ENCODE peak calls at places on chromosome 6, in ten cellular contexts. One of them, this sample, is unnamed.

GRCh38 chr6:138109042-138109997 is 2.1 kb upstream of the PERP start:
- DNase-seq in suprapubic skin: peak
- DNase-seq in fibroblast of lung: peak
- DNase-seq in neural progenitor cell: peak
- DNase-seq in hepatocyte: peak
- DNase-seq in Peyer's patch: peak
- DNase-seq in astrocyte of the spinal cord: peak
- DNase-seq in lower leg skin: peak
- DNase-seq in PC-3: peak
- DNase-seq in esophagus squamous epithelium: no peak
- DNase-seq in this sample: peak

GRCh38 chr6:1124885-1125284 is 187.0 kb upstream of the FOXQ1 start:
- DNase-seq in astrocyte of the spinal cord: no peak
- DNase-seq in hepatocyte: peak
- DNase-seq in fibroblast of lung: no peak
- DNase-seq in lower leg skin: no peak
- DNase-seq in suprapubic skin: no peak
- DNase-seq in esophagus squamous epithelium: no peak
- DNase-seq in Peyer's patch: no peak
- DNase-seq in PC-3: no peak
- DNase-seq in neural progenitor cell: no peak
- DNase-seq in this sample: no peak

GRCh38 chr6:5736016-5736738 is 270.5 kb downstream of the NRN1 start:
- DNase-seq in suprapubic skin: no peak
- DNase-seq in Peyer's patch: no peak
- DNase-seq in fibroblast of lung: no peak
- DNase-seq in lower leg skin: no peak
- DNase-seq in PC-3: no peak
- DNase-seq in astrocyte of the spinal cord: no peak
- DNase-seq in hepatocyte: no peak
- DNase-seq in neural progenitor cell: no peak
- DNase-seq in esophagus squamous epithelium: no peak
- DNase-seq in this sample: no peak

GRCh38 chr6:156617376-156617775 is 159.8 kb upstream of the ARID1B start:
- DNase-seq in astrocyte of the spinal cord: no peak
- DNase-seq in lower leg skin: no peak
- DNase-seq in fibroblast of lung: peak
- DNase-seq in suprapubic skin: no peak
- DNase-seq in esophagus squamous epithelium: no peak
- DNase-seq in neural progenitor cell: no peak
- DNase-seq in hepatocyte: peak
- DNase-seq in Peyer's patch: no peak
- DNase-seq in PC-3: no peak
- DNase-seq in this sample: no peak

GRCh38 chr6:100353276-100354015 is 111.3 kb downstream of the SIM1 start:
- DNase-seq in Peyer's patch: no peak
- DNase-seq in PC-3: peak
- DNase-seq in hepatocyte: no peak
- DNase-seq in suprapubic skin: no peak
- DNase-seq in fibroblast of lung: no peak
- DNase-seq in esophagus squamous epithelium: no peak
- DNase-seq in astrocyte of the spinal cord: peak
- DNase-seq in neural progenitor cell: no peak
- DNase-seq in lower leg skin: no peak
- DNase-seq in this sample: no peak

GRCh38 chr6:167567142-167568033 is 242.5 kb downstream of the TTLL2 start:
- DNase-seq in hepatocyte: no peak
- DNase-seq in suprapubic skin: peak
- DNase-seq in esophagus squamous epithelium: no peak
- DNase-seq in lower leg skin: peak
- DNase-seq in astrocyte of the spinal cord: no peak
- DNase-seq in PC-3: peak
- DNase-seq in fibroblast of lung: no peak
- DNase-seq in Peyer's patch: peak
- DNase-seq in neural progenitor cell: no peak
- DNase-seq in this sample: no peak

GRCh38 chr6:107870379-107870778 is 46.3 kb upstream of the SCML4 start:
- DNase-seq in PC-3: peak
- DNase-seq in fibroblast of lung: peak
- DNase-seq in Peyer's patch: no peak
- DNase-seq in neural progenitor cell: no peak
- DNase-seq in astrocyte of the spinal cord: peak
- DNase-seq in suprapubic skin: no peak
- DNase-seq in hepatocyte: no peak
- DNase-seq in esophagus squamous epithelium: no peak
- DNase-seq in lower leg skin: no peak
- DNase-seq in this sample: no peak

GRCh38 chr6:134253681-134254080 is 64.2 kb downstream of the SGK1 start:
- DNase-seq in lower leg skin: no peak
- DNase-seq in esophagus squamous epithelium: no peak
- DNase-seq in Peyer's patch: no peak
- DNase-seq in PC-3: no peak
- DNase-seq in astrocyte of the spinal cord: peak
- DNase-seq in suprapubic skin: no peak
- DNase-seq in neural progenitor cell: peak
- DNase-seq in fibroblast of lung: peak
- DNase-seq in hepatocyte: peak
- DNase-seq in this sample: no peak

GRCh38 chr6:138509371-138509770 is 10.1 kb upstream of the NHSL1 start:
- DNase-seq in esophagus squamous epithelium: no peak
- DNase-seq in suprapubic skin: no peak
- DNase-seq in lower leg skin: no peak
- DNase-seq in neural progenitor cell: peak
- DNase-seq in astrocyte of the spinal cord: peak
- DNase-seq in hepatocyte: peak
- DNase-seq in Peyer's patch: peak
- DNase-seq in fibroblast of lung: peak
- DNase-seq in PC-3: peak
- DNase-seq in this sample: no peak

GRCh38 chr6:27518881-27519795 is 46.2 kb upstream of the ZNF184 start:
- DNase-seq in PC-3: peak
- DNase-seq in Peyer's patch: peak
- DNase-seq in hepatocyte: peak
- DNase-seq in fibroblast of lung: peak
- DNase-seq in esophagus squamous epithelium: no peak
- DNase-seq in astrocyte of the spinal cord: peak
- DNase-seq in lower leg skin: peak
- DNase-seq in neural progenitor cell: peak
- DNase-seq in suprapubic skin: no peak
- DNase-seq in this sample: peak

GRCh38 chr6:168376120-168376519 is 56.5 kb upstream of the DACT2 start:
- DNase-seq in hepatocyte: no peak
- DNase-seq in fibroblast of lung: no peak
- DNase-seq in PC-3: no peak
- DNase-seq in astrocyte of the spinal cord: no peak
- DNase-seq in Peyer's patch: no peak
- DNase-seq in esophagus squamous epithelium: no peak
- DNase-seq in neural progenitor cell: no peak
- DNase-seq in suprapubic skin: peak
- DNase-seq in lower leg skin: no peak
- DNase-seq in this sample: no peak

DNA sequence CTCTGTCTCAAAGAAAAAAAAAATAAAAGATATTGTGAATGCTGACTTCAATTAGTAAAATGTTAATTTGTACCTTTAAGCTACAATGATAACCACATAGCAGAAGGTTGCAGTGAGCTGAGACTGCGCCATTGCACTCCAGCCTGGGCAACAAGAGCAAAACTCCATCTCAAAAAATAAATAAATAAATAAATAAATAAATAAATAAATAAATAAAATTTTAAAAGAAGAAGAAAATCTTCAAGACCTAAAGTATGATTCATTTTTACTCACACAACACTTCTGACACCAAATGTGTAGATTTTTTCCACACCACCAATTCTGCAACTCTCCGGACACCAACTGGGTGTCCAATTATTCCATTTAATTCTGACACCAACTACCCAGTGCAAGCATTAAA is 28.8 kb upstream of the MBOAT1 start:
- DNase-seq in neural progenitor cell: no peak
- DNase-seq in suprapubic skin: no peak
- DNase-seq in fibroblast of lung: no peak
- DNase-seq in Peyer's patch: no peak
- DNase-seq in astrocyte of the spinal cord: no peak
- DNase-seq in hepatocyte: no peak
- DNase-seq in PC-3: no peak
- DNase-seq in lower leg skin: no peak
- DNase-seq in esophagus squamous epithelium: no peak
- DNase-seq in this sample: no peak
- H3K4me3 ChIP-seq in neural progenitor cell: no peak
- H3K4me3 ChIP-seq in suprapubic skin: no peak
- H3K4me3 ChIP-seq in fibroblast of lung: no peak
- H3K4me3 ChIP-seq in Peyer's patch: no peak
- H3K4me3 ChIP-seq in astrocyte of the spinal cord: no peak
- H3K4me3 ChIP-seq in hepatocyte: no peak
- H3K4me3 ChIP-seq in PC-3: no peak
- H3K4me3 ChIP-seq in lower leg skin: no peak
- H3K4me3 ChIP-seq in esophagus squamous epithelium: no peak
- H3K4me3 ChIP-seq in this sample: no peak

DNA sequence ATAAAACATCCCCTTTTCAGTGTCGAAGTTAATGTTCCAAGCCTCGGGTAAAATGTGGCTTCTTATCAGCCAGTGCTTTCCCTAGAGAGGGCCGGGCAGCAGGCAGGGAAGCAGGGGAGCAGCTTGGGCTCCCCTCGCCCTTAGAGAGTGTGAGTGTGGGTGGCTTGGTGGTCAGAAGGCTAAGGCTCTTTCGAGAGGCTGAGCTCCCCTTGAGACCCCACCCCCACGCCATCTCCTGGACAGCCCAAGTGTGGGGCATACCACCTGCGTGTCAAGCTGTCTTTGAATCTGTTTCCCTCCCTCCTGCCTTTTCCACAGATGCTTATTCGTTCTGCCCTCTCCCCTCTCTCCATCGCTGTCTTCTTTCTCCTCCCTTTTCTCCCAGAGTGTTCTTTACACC is 95.1 kb upstream of the FOXP4 start:
- DNase-seq in suprapubic skin: no peak
- DNase-seq in neural progenitor cell: peak
- DNase-seq in lower leg skin: no peak
- DNase-seq in hepatocyte: peak
- DNase-seq in Peyer's patch: no peak
- DNase-seq in PC-3: no peak
- DNase-seq in fibroblast of lung: no peak
- DNase-seq in astrocyte of the spinal cord: no peak
- DNase-seq in esophagus squamous epithelium: no peak
- DNase-seq in this sample: no peak
- TF ChIP-seq CTCF in suprapubic skin: no peak
- TF ChIP-seq CTCF in neural progenitor cell: peak
- TF ChIP-seq CTCF in lower leg skin: no peak
- TF ChIP-seq CTCF in hepatocyte: peak
- TF ChIP-seq CTCF in Peyer's patch: no peak
- TF ChIP-seq CTCF in PC-3: peak
- TF ChIP-seq CTCF in fibroblast of lung: no peak
- TF ChIP-seq CTCF in astrocyte of the spinal cord: peak
- TF ChIP-seq CTCF in esophagus squamous epithelium: no peak
- TF ChIP-seq CTCF in this sample: no peak

GRCh38 chr6:34514112-34514511 is 42.0 kb downstream of the SPDEF start:
- DNase-seq in esophagus squamous epithelium: no peak
- DNase-seq in suprapubic skin: no peak
- DNase-seq in neural progenitor cell: no peak
- DNase-seq in PC-3: no peak
- DNase-seq in hepatocyte: no peak
- DNase-seq in lower leg skin: no peak
- DNase-seq in Peyer's patch: no peak
- DNase-seq in fibroblast of lung: no peak
- DNase-seq in astrocyte of the spinal cord: no peak
- DNase-seq in this sample: peak
- H3K4me3 ChIP-seq in esophagus squamous epithelium: no peak
- H3K4me3 ChIP-seq in suprapubic skin: no peak
- H3K4me3 ChIP-seq in neural progenitor cell: peak
- H3K4me3 ChIP-seq in PC-3: no peak
- H3K4me3 ChIP-seq in hepatocyte: no peak
- H3K4me3 ChIP-seq in lower leg skin: no peak
- H3K4me3 ChIP-seq in Peyer's patch: no peak
- H3K4me3 ChIP-seq in fibroblast of lung: no peak
- H3K4me3 ChIP-seq in astrocyte of the spinal cord: no peak
- H3K4me3 ChIP-seq in this sample: no peak

DNA sequence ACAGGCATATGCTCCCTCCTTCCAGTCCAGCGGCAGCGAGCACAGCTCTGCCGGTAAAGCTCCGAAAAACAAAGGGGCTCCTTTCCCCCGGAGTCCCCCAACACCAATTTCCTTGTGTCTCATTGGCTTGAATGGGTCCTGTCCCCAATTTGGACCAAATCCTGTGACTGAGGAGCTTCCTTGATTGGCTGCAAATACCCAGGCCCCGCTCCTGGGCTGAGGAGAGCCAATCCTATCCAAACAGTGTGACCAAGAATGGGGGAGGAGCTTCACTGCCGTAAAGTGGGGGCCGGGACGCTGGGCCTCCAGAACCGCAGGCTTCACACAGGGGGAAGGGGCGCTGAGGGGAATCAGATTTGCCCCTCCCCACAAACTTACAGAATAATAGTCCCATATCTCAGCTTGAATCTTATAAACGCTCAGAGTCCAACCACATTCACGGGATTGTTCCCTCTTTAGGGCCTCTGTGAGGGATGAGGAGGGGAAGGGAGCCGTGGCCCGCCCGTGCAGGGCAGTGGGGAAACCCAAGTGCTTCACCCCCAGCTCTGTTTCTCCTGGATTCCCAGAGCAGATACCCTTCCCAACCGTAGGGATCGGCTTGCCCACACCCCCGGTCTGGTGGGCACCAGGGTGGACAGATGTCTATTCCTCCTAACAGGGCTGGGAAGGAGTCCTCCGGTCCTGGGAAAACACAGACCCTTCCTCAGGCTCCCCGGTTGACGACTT is 141.0 kb upstream of the MLN start:
- DNase-seq in neural progenitor cell: no peak
- DNase-seq in esophagus squamous epithelium: no peak
- DNase-seq in suprapubic skin: no peak
- DNase-seq in lower leg skin: no peak
- DNase-seq in astrocyte of the spinal cord: no peak
- DNase-seq in Peyer's patch: no peak
- DNase-seq in PC-3: no peak
- DNase-seq in hepatocyte: no peak
- DNase-seq in fibroblast of lung: no peak
- DNase-seq in this sample: peak
- TF ChIP-seq CTCF in neural progenitor cell: no peak
- TF ChIP-seq CTCF in esophagus squamous epithelium: no peak
- TF ChIP-seq CTCF in suprapubic skin: no peak
- TF ChIP-seq CTCF in lower leg skin: no peak
- TF ChIP-seq CTCF in astrocyte of the spinal cord: no peak
- TF ChIP-seq CTCF in Peyer's patch: no peak
- TF ChIP-seq CTCF in PC-3: no peak
- TF ChIP-seq CTCF in hepatocyte: no peak
- TF ChIP-seq CTCF in fibroblast of lung: no peak
- TF ChIP-seq CTCF in this sample: no peak